ENCODE peak calls at places on chromosomes 2 and 18, in four cellular contexts. One of them, this sample, is unnamed.

GRCh38 chr2:5954509-5954908 is 262.3 kb downstream of the SOX11 start:
- DNase-seq in cardiac fibroblast: no peak
- DNase-seq in stimulated activated CD4-positive, alpha-beta T cell treated with anti-CD3 and anti-CD28 coated beads, Interleukin-1b, Interleukin-23, amount 100 ng/mL, for 24 hours: no peak
- DNase-seq in GM10248: no peak
- DNase-seq in this sample: no peak

GRCh38 chr2:54574107-54574859 is 118.2 kb downstream of the SPTBN1 start:
- DNase-seq in cardiac fibroblast: peak
- DNase-seq in stimulated activated CD4-positive, alpha-beta T cell treated with anti-CD3 and anti-CD28 coated beads, Interleukin-1b, Interleukin-23, amount 100 ng/mL, for 24 hours: no peak
- DNase-seq in GM10248: no peak
- DNase-seq in this sample: peak

GRCh38 chr2:29841386-29842004 is 79.9 kb downstream of the ALK start:
- DNase-seq in cardiac fibroblast: peak
- DNase-seq in stimulated activated CD4-positive, alpha-beta T cell treated with anti-CD3 and anti-CD28 coated beads, Interleukin-1b, Interleukin-23, amount 100 ng/mL, for 24 hours: peak
- DNase-seq in GM10248: peak
- DNase-seq in this sample: peak

GRCh38 chr2:198471291-198471690 is 666.9 kb downstream of the PLCL1 start:
- DNase-seq in cardiac fibroblast: no peak
- DNase-seq in stimulated activated CD4-positive, alpha-beta T cell treated with anti-CD3 and anti-CD28 coated beads, Interleukin-1b, Interleukin-23, amount 100 ng/mL, for 24 hours: no peak
- DNase-seq in GM10248: no peak
- DNase-seq in this sample: no peak

GRCh38 chr2:96882906-96883305 is 13.0 kb upstream of the SEMA4C start:
- DNase-seq in cardiac fibroblast: no peak
- DNase-seq in stimulated activated CD4-positive, alpha-beta T cell treated with anti-CD3 and anti-CD28 coated beads, Interleukin-1b, Interleukin-23, amount 100 ng/mL, for 24 hours: no peak
- DNase-seq in GM10248: no peak
- DNase-seq in this sample: no peak

GRCh38 chr18:79616651-79617518 is 62.7 kb upstream of the CTDP1 start:
- DNase-seq in cardiac fibroblast: peak
- DNase-seq in stimulated activated CD4-positive, alpha-beta T cell treated with anti-CD3 and anti-CD28 coated beads, Interleukin-1b, Interleukin-23, amount 100 ng/mL, for 24 hours: no peak
- DNase-seq in GM10248: no peak
- DNase-seq in this sample: no peak

GRCh38 chr2:82316573-82317371 is 2012.2 kb upstream of the LRRTM1 start:
- DNase-seq in cardiac fibroblast: no peak
- DNase-seq in stimulated activated CD4-positive, alpha-beta T cell treated with anti-CD3 and anti-CD28 coated beads, Interleukin-1b, Interleukin-23, amount 100 ng/mL, for 24 hours: no peak
- DNase-seq in GM10248: no peak
- DNase-seq in this sample: no peak

GRCh38 chr18:362914-363295 is 95.1 kb upstream of the THOC1 start:
- DNase-seq in cardiac fibroblast: no peak
- DNase-seq in stimulated activated CD4-positive, alpha-beta T cell treated with anti-CD3 and anti-CD28 coated beads, Interleukin-1b, Interleukin-23, amount 100 ng/mL, for 24 hours: no peak
- DNase-seq in GM10248: no peak
- DNase-seq in this sample: no peak

GRCh38 chr2:65177754-65178442 is 48.0 kb upstream of the RAB1A start:
- DNase-seq in cardiac fibroblast: no peak
- DNase-seq in stimulated activated CD4-positive, alpha-beta T cell treated with anti-CD3 and anti-CD28 coated beads, Interleukin-1b, Interleukin-23, amount 100 ng/mL, for 24 hours: no peak
- DNase-seq in GM10248: no peak
- DNase-seq in this sample: no peak

GRCh38 chr2:232927793-232928563 is 57.9 kb downstream of the SNORC start:
- DNase-seq in cardiac fibroblast: no peak
- DNase-seq in stimulated activated CD4-positive, alpha-beta T cell treated with anti-CD3 and anti-CD28 coated beads, Interleukin-1b, Interleukin-23, amount 100 ng/mL, for 24 hours: no peak
- DNase-seq in GM10248: peak
- DNase-seq in this sample: no peak

GRCh38 chr2:120921457-120921856 is 185.8 kb downstream of the GLI2 start:
- DNase-seq in cardiac fibroblast: no peak
- DNase-seq in stimulated activated CD4-positive, alpha-beta T cell treated with anti-CD3 and anti-CD28 coated beads, Interleukin-1b, Interleukin-23, amount 100 ng/mL, for 24 hours: no peak
- DNase-seq in GM10248: no peak
- DNase-seq in this sample: no peak